ENCODE peak calls at places on chromosomes 2 and 18, in seven cellular contexts. H is cardiac septum; Y is tibial artery; S is HS-5; L is cerebellar cortex; P is activated T-helper 1 cell treated with anti-CD3 and anti-CD28 coated beads, Interleukin-2, amount 50 U/mL, for 16 hours; M is fibroblast of pulmonary artery. C is an unnamed sample.

GRCh38 chr18:13568443-13569392 is 157.6 kb downstream of the FAM210A start:
- DNase-seq in P (no peak), L (no peak), S (no peak), M (no peak), H (no peak), Y (peak; percentile 46), C (no peak)

GRCh38 chr2:25204190-25204838 is 35.9 kb upstream of the POMC start:
- DNase-seq in L (no peak), Y (no peak), M (no peak), S (no peak), H (no peak), P (no peak), C (no peak)

GRCh38 chr2:238169021-238169707 is 10.4 kb downstream of the ERFE start:
- DNase-seq in S (peak; percentile 87), P (no peak), M (peak; percentile 96), Y (peak; percentile 85), H (no peak), L (no peak), C (no peak)

GRCh38 chr2:210171309-210172218 is at the start of gene KANSL1L:
- DNase-seq in P (peak; percentile 92), S (peak; percentile 82), M (peak; percentile 97), L (peak; percentile 95), Y (peak; percentile 100), H (peak; percentile 100), C (peak; percentile 95)

GRCh38 chr2:68837164-68837860 is 33.9 kb downstream of the BMP10 start:
- DNase-seq in P (peak; percentile 61), Y (peak; percentile 74), H (peak; percentile 87), M (peak; percentile 70), S (no peak), L (peak; percentile 33), C (peak; percentile 35)

GRCh38 chr18:52682260-52682659 is 342.3 kb downstream of the DCC start:
- DNase-seq in H (no peak), P (no peak), L (no peak), M (peak; percentile 46), S (no peak), Y (no peak), C (no peak)

GRCh38 chr18:59839241-59839640 is 60.6 kb upstream of the PMAIP1 start:
- DNase-seq in L (no peak), P (no peak), Y (no peak), M (no peak), S (no peak), H (no peak), C (no peak)

GRCh38 chr2:85699325-85699724 is 5.2 kb downstream of the GNLY start:
- DNase-seq in S (no peak), H (no peak), L (no peak), Y (peak; percentile 11), M (no peak), P (no peak), C (no peak)

GRCh38 chr18:69948919-69949537 is 1.4 kb upstream of the CD226 start:
- DNase-seq in M (peak; percentile 62), Y (peak; percentile 69), P (no peak), H (no peak), S (no peak), L (no peak), C (no peak)

GRCh38 chr2:237702439-237703397 is 75.3 kb downstream of the LRRFIP1 start:
- DNase-seq in Y (peak; percentile 84), P (no peak), H (no peak), M (peak; percentile 78), L (no peak), S (no peak), C (peak; percentile 47)

GRCh38 chr2:178920916-178921513 is 113.8 kb upstream of the TTN start:
- DNase-seq in M (no peak), S (no peak), P (no peak), H (no peak), Y (no peak), L (no peak), C (no peak)

GRCh38 chr2:23901966-23902942 is 24.7 kb downstream of the ATAD2B start:
- DNase-seq in P (no peak), H (no peak), Y (no peak), L (no peak), M (peak; percentile 30), S (peak; percentile 49), C (no peak)

GRCh38 chr18:8707946-8708345 is 2.6 kb downstream of the MTCL1 start:
- DNase-seq in H (no peak), Y (no peak), S (no peak), P (no peak), M (no peak), L (no peak), C (no peak)

GRCh38 chr2:160584972-160585494 is 91.4 kb upstream of the RBMS1 start:
- DNase-seq in L (no peak), P (no peak), S (no peak), H (no peak), M (no peak), Y (no peak), C (no peak)

GRCh38 chr18:13500227-13500865 is 226.0 kb downstream of the FAM210A start:
- DNase-seq in Y (peak; percentile 80), H (no peak), P (no peak), S (peak; percentile 1), M (peak; percentile 55), L (no peak), C (no peak)

GRCh38 chr2:240800241-240800640 is 19.8 kb downstream of the KIF1A start:
- DNase-seq in L (peak; percentile 54), P (no peak), H (peak; percentile 66), S (no peak), M (peak; percentile 67), Y (peak; percentile 57), C (no peak)

GRCh38 chr2:197059498-197059897 is 133.0 kb upstream of the PGAP1 start:
- DNase-seq in H (no peak), L (no peak), S (no peak), Y (no peak), P (no peak), M (no peak), C (no peak)

GRCh38 chr2:72562451-72563153 is 263.2 kb downstream of the EXOC6B start:
- DNase-seq in L (no peak), Y (no peak), P (no peak), M (peak; percentile 58), H (no peak), S (no peak), C (no peak)

GRCh38 chr2:156455366-156455975 is 19.3 kb downstream of the GPD2 start:
- DNase-seq in H (no peak), L (no peak), M (no peak), P (no peak), S (peak; percentile 41), Y (no peak), C (no peak)

GRCh38 chr2:237896941-237897340 is 37.5 kb downstream of the RAMP1 start:
- DNase-seq in L (no peak), H (no peak), S (no peak), Y (peak; percentile 64), M (no peak), P (no peak), C (no peak)

GRCh38 chr18:79056827-79057367 is 12.3 kb upstream of the ATP9B start:
- DNase-seq in M (no peak), Y (no peak), L (no peak), P (no peak), S (no peak), H (no peak), C (no peak)

GRCh38 chr2:16665746-16666452 is at the start of gene CYRIA:
- DNase-seq in M (peak; percentile 20), S (no peak), H (peak; percentile 92), P (no peak), L (peak; percentile 5), Y (peak; percentile 80), C (peak; percentile 25)

GRCh38 chr2:73516033-73516432 is 126.2 kb downstream of the NAT8 start:
- DNase-seq in H (no peak), L (no peak), P (no peak), M (no peak), Y (no peak), S (no peak), C (no peak)